ENCODE peak calls at places on chromosomes 1 and 21, in ten cellular contexts. U, K, A, P, Y, L, G, H, R and J are unnamed samples.

GRCh38 chr1:52659851-52660596 is 27.1 kb downstream of the SHISAL2A start:
- ATAC-seq in Y (no peak), K (no peak), U (no peak), H (no peak), L (peak), A (peak), R (no peak), G (no peak), P (no peak), J (peak)

GRCh38 chr21:43872549-43873198 is 7.7 kb downstream of the AGPAT3 start:
- ATAC-seq in K (no peak), Y (no peak), G (no peak), P (no peak), H (peak), R (no peak), U (peak), A (no peak), L (no peak), J (no peak)

GRCh38 chr21:34801519-34802132 is 132.8 kb downstream of the CLIC6 start:
- ATAC-seq in L (peak), U (no peak), A (no peak), H (no peak), K (no peak), G (peak), R (peak), P (no peak), Y (peak), J (no peak)

GRCh38 chr1:21254335-21254951 is 35.8 kb downstream of the ECE1 start:
- ATAC-seq in U (peak), H (peak), Y (no peak), A (no peak), K (peak), G (no peak), R (no peak), L (no peak), P (no peak), J (no peak)

GRCh38 chr1:28830814-28831213 is 18.8 kb downstream of the OPRD1 start:
- ATAC-seq in R (no peak), K (no peak), G (no peak), H (no peak), U (no peak), A (no peak), L (no peak), Y (no peak), P (peak), J (no peak)

GRCh38 chr21:32131960-32132359 is 146.9 kb downstream of the MIS18A start:
- ATAC-seq in L (no peak), H (peak), R (no peak), G (no peak), Y (no peak), A (no peak), K (no peak), P (no peak), U (peak), J (no peak)

GRCh38 chr1:183622013-183622412 is 13.6 kb downstream of the ARPC5 start:
- ATAC-seq in A (no peak), P (no peak), Y (no peak), R (no peak), K (no peak), H (no peak), G (no peak), U (no peak), L (no peak), J (no peak)

GRCh38 chr1:51634618-51635017 is 17.7 kb downstream of the OSBPL9 start:
- ATAC-seq in R (no peak), P (no peak), L (no peak), H (no peak), A (no peak), G (no peak), Y (no peak), K (no peak), U (no peak), J (no peak)

GRCh38 chr1:67146101-67146500 is 11.3 kb upstream of the C1orf141 start:
- ATAC-seq in G (no peak), H (no peak), P (no peak), R (no peak), Y (no peak), A (no peak), K (no peak), U (no peak), L (no peak), J (peak)

GRCh38 chr1:20426923-20427322 is 59.1 kb downstream of the CAMK2N1 start:
- ATAC-seq in A (peak), G (peak), Y (no peak), K (no peak), P (peak), L (peak), H (no peak), R (no peak), U (no peak), J (peak)

GRCh38 chr1:154895779-154896178 is 25.7 kb upstream of the KCNN3 start:
- ATAC-seq in U (no peak), H (peak), Y (no peak), R (no peak), G (no peak), L (no peak), K (no peak), P (no peak), A (no peak), J (no peak)

GRCh38 chr21:34642211-34643075 is 26.4 kb upstream of the CLIC6 start:
- ATAC-seq in Y (no peak), A (no peak), P (no peak), K (no peak), R (no peak), U (no peak), G (no peak), L (no peak), H (no peak), J (no peak)

GRCh38 chr1:218330043-218330623 is 15.0 kb upstream of the TGFB2 start:
- ATAC-seq in L (peak), R (peak), A (peak), U (peak), Y (peak), G (peak), P (peak), H (peak), K (no peak), J (no peak)

GRCh38 chr21:45093064-45093532 is 18.7 kb downstream of the ADARB1 start:
- ATAC-seq in L (peak), P (no peak), K (peak), R (peak), G (no peak), H (peak), A (no peak), U (peak), Y (peak), J (no peak)